ENCODE peak calls at places on chromosomes 3 and 15, in ten cellular contexts. One of them, this sample, is unnamed.
A peak's percentile ranks its signal among the peaks of the same experiment; 100 is the strongest.

GRCh38 chr3:58141766-58142345 is 68.9 kb downstream of the DNASE1L3 start:
- DNase-seq in brain microvascular endothelial cell: no peak
- DNase-seq in right cardiac atrium: no peak
- DNase-seq in naive thymus-derived CD4-positive, alpha-beta T cell: no peak
- DNase-seq in CD8-positive, alpha-beta memory T cell: no peak
- DNase-seq in neural progenitor cell: peak; percentile 21
- DNase-seq in psoas muscle: no peak
- DNase-seq in RWPE1: no peak
- DNase-seq in astrocyte: no peak
- DNase-seq in RWPE2: no peak
- DNase-seq in this sample: no peak

GRCh38 chr15:65286069-65286703 is 497 bp downstream of the PARP16 start:
- DNase-seq in brain microvascular endothelial cell: no peak
- DNase-seq in right cardiac atrium: no peak
- DNase-seq in naive thymus-derived CD4-positive, alpha-beta T cell: no peak
- DNase-seq in CD8-positive, alpha-beta memory T cell: no peak
- DNase-seq in neural progenitor cell: peak; percentile 87
- DNase-seq in psoas muscle: peak; percentile 72
- DNase-seq in RWPE1: no peak
- DNase-seq in astrocyte: peak; percentile 18
- DNase-seq in RWPE2: no peak
- DNase-seq in this sample: no peak

GRCh38 chr3:122003112-122003511 is 18.9 kb downstream of the ILDR1 start:
- DNase-seq in brain microvascular endothelial cell: no peak
- DNase-seq in right cardiac atrium: no peak
- DNase-seq in naive thymus-derived CD4-positive, alpha-beta T cell: no peak
- DNase-seq in CD8-positive, alpha-beta memory T cell: no peak
- DNase-seq in neural progenitor cell: no peak
- DNase-seq in psoas muscle: no peak
- DNase-seq in RWPE1: no peak
- DNase-seq in astrocyte: no peak
- DNase-seq in RWPE2: no peak
- DNase-seq in this sample: no peak

GRCh38 chr3:173275740-173276139 is 121.8 kb upstream of the NLGN1 start:
- DNase-seq in brain microvascular endothelial cell: no peak
- DNase-seq in right cardiac atrium: no peak
- DNase-seq in naive thymus-derived CD4-positive, alpha-beta T cell: no peak
- DNase-seq in CD8-positive, alpha-beta memory T cell: no peak
- DNase-seq in neural progenitor cell: no peak
- DNase-seq in psoas muscle: no peak
- DNase-seq in RWPE1: no peak
- DNase-seq in astrocyte: no peak
- DNase-seq in RWPE2: no peak
- DNase-seq in this sample: no peak

GRCh38 chr3:38585791-38586420 is 63.6 kb downstream of the SCN5A start:
- DNase-seq in brain microvascular endothelial cell: no peak
- DNase-seq in right cardiac atrium: no peak
- DNase-seq in naive thymus-derived CD4-positive, alpha-beta T cell: no peak
- DNase-seq in CD8-positive, alpha-beta memory T cell: no peak
- DNase-seq in neural progenitor cell: no peak
- DNase-seq in psoas muscle: peak; percentile 28
- DNase-seq in RWPE1: no peak
- DNase-seq in astrocyte: no peak
- DNase-seq in RWPE2: peak; percentile 29
- DNase-seq in this sample: no peak

GRCh38 chr15:78384651-78385050 is 44.5 kb downstream of the CRABP1 start:
- DNase-seq in brain microvascular endothelial cell: no peak
- DNase-seq in right cardiac atrium: no peak
- DNase-seq in naive thymus-derived CD4-positive, alpha-beta T cell: no peak
- DNase-seq in CD8-positive, alpha-beta memory T cell: no peak
- DNase-seq in neural progenitor cell: no peak
- DNase-seq in psoas muscle: no peak
- DNase-seq in RWPE1: no peak
- DNase-seq in astrocyte: no peak
- DNase-seq in RWPE2: peak; percentile 29
- DNase-seq in this sample: no peak

GRCh38 chr15:74789171-74789627 is 7.3 kb downstream of the CSK start:
- DNase-seq in brain microvascular endothelial cell: no peak
- DNase-seq in right cardiac atrium: no peak
- DNase-seq in naive thymus-derived CD4-positive, alpha-beta T cell: no peak
- DNase-seq in CD8-positive, alpha-beta memory T cell: peak; percentile 37
- DNase-seq in neural progenitor cell: no peak
- DNase-seq in psoas muscle: no peak
- DNase-seq in RWPE1: no peak
- DNase-seq in astrocyte: no peak
- DNase-seq in RWPE2: peak; percentile 74
- DNase-seq in this sample: no peak

GRCh38 chr15:85422607-85423006 is 42.2 kb downstream of the AKAP13 start:
- DNase-seq in brain microvascular endothelial cell: no peak
- DNase-seq in right cardiac atrium: no peak
- DNase-seq in naive thymus-derived CD4-positive, alpha-beta T cell: no peak
- DNase-seq in CD8-positive, alpha-beta memory T cell: no peak
- DNase-seq in neural progenitor cell: no peak
- DNase-seq in psoas muscle: no peak
- DNase-seq in RWPE1: no peak
- DNase-seq in astrocyte: no peak
- DNase-seq in RWPE2: no peak
- DNase-seq in this sample: no peak

GRCh38 chr3:178048768-178049167 is 487.5 kb upstream of the KCNMB2 start:
- DNase-seq in brain microvascular endothelial cell: no peak
- DNase-seq in right cardiac atrium: no peak
- DNase-seq in naive thymus-derived CD4-positive, alpha-beta T cell: no peak
- DNase-seq in CD8-positive, alpha-beta memory T cell: no peak
- DNase-seq in neural progenitor cell: no peak
- DNase-seq in psoas muscle: no peak
- DNase-seq in RWPE1: no peak
- DNase-seq in astrocyte: no peak
- DNase-seq in RWPE2: no peak
- DNase-seq in this sample: no peak

GRCh38 chr3:116897382-116897781 is 187.8 kb downstream of the TUSC7 start:
- DNase-seq in brain microvascular endothelial cell: no peak
- DNase-seq in right cardiac atrium: no peak
- DNase-seq in naive thymus-derived CD4-positive, alpha-beta T cell: no peak
- DNase-seq in CD8-positive, alpha-beta memory T cell: no peak
- DNase-seq in neural progenitor cell: no peak
- DNase-seq in psoas muscle: no peak
- DNase-seq in RWPE1: no peak
- DNase-seq in astrocyte: peak; percentile 18
- DNase-seq in RWPE2: no peak
- DNase-seq in this sample: no peak
- H3K27ac ChIP-seq in brain microvascular endothelial cell: no peak overlapping the region
- H3K27ac ChIP-seq in right cardiac atrium: no peak overlapping the region
- H3K27ac ChIP-seq in naive thymus-derived CD4-positive, alpha-beta T cell: no peak overlapping the region
- H3K27ac ChIP-seq in CD8-positive, alpha-beta memory T cell: no peak overlapping the region
- H3K27ac ChIP-seq in neural progenitor cell: no peak overlapping the region
- H3K27ac ChIP-seq in psoas muscle: no peak overlapping the region
- H3K27ac ChIP-seq in RWPE1: no peak overlapping the region
- H3K27ac ChIP-seq in astrocyte: no peak overlapping the region
- H3K27ac ChIP-seq in RWPE2: no peak overlapping the region
- H3K27ac ChIP-seq in this sample: no peak overlapping the region

DNA sequence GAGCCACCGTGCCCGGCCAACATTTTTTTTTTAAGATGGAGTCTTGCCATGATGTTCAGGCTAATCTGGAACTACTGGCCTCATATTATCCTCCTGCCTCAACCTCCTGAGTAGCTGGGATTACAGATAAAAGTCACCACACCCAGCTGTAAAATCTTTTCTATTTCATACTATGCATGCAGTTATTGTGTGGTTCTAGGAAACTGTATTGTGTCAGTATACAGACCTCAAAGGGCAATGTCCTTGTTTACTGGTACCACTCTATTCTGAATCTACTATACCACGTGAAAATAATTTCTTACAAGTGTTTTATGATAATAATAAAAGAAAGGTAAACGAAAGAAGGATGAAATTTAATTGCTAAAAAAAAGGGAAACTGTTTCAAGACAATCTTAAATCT is 123.5 kb upstream of the PTX3 start:
- DNase-seq in brain microvascular endothelial cell: no peak
- DNase-seq in right cardiac atrium: no peak
- DNase-seq in naive thymus-derived CD4-positive, alpha-beta T cell: no peak
- DNase-seq in CD8-positive, alpha-beta memory T cell: no peak
- DNase-seq in neural progenitor cell: no peak
- DNase-seq in psoas muscle: no peak
- DNase-seq in RWPE1: no peak
- DNase-seq in astrocyte: no peak
- DNase-seq in RWPE2: no peak
- DNase-seq in this sample: no peak
- H3K27ac ChIP-seq in brain microvascular endothelial cell: no peak overlapping the region
- H3K27ac ChIP-seq in right cardiac atrium: no peak overlapping the region
- H3K27ac ChIP-seq in naive thymus-derived CD4-positive, alpha-beta T cell: no peak overlapping the region
- H3K27ac ChIP-seq in CD8-positive, alpha-beta memory T cell: no peak overlapping the region
- H3K27ac ChIP-seq in neural progenitor cell: no peak overlapping the region
- H3K27ac ChIP-seq in psoas muscle: no peak overlapping the region
- H3K27ac ChIP-seq in RWPE1: peak overlapping the region; percentile 30
- H3K27ac ChIP-seq in astrocyte: no peak overlapping the region
- H3K27ac ChIP-seq in RWPE2: peak overlapping the region; percentile 88
- H3K27ac ChIP-seq in this sample: no peak overlapping the region

GRCh38 chr3:84755860-84756259 is 202.9 kb upstream of the CADM2 start:
- DNase-seq in brain microvascular endothelial cell: no peak
- DNase-seq in right cardiac atrium: no peak
- DNase-seq in naive thymus-derived CD4-positive, alpha-beta T cell: no peak
- DNase-seq in CD8-positive, alpha-beta memory T cell: no peak
- DNase-seq in neural progenitor cell: no peak
- DNase-seq in psoas muscle: peak; percentile 26
- DNase-seq in RWPE1: no peak
- DNase-seq in astrocyte: no peak
- DNase-seq in RWPE2: no peak
- DNase-seq in this sample: no peak

GRCh38 chr3:84759361-84759760 is 199.4 kb upstream of the CADM2 start:
- DNase-seq in brain microvascular endothelial cell: no peak
- DNase-seq in right cardiac atrium: no peak
- DNase-seq in naive thymus-derived CD4-positive, alpha-beta T cell: no peak
- DNase-seq in CD8-positive, alpha-beta memory T cell: no peak
- DNase-seq in neural progenitor cell: no peak
- DNase-seq in psoas muscle: peak; percentile 30
- DNase-seq in RWPE1: no peak
- DNase-seq in astrocyte: no peak
- DNase-seq in RWPE2: no peak
- DNase-seq in this sample: no peak
- H3K27ac ChIP-seq in brain microvascular endothelial cell: no peak overlapping the region
- H3K27ac ChIP-seq in right cardiac atrium: no peak overlapping the region
- H3K27ac ChIP-seq in naive thymus-derived CD4-positive, alpha-beta T cell: no peak overlapping the region
- H3K27ac ChIP-seq in CD8-positive, alpha-beta memory T cell: no peak overlapping the region
- H3K27ac ChIP-seq in neural progenitor cell: no peak overlapping the region
- H3K27ac ChIP-seq in psoas muscle: no peak overlapping the region
- H3K27ac ChIP-seq in RWPE1: no peak overlapping the region
- H3K27ac ChIP-seq in astrocyte: no peak overlapping the region
- H3K27ac ChIP-seq in RWPE2: no peak overlapping the region
- H3K27ac ChIP-seq in this sample: no peak overlapping the region

DNA sequence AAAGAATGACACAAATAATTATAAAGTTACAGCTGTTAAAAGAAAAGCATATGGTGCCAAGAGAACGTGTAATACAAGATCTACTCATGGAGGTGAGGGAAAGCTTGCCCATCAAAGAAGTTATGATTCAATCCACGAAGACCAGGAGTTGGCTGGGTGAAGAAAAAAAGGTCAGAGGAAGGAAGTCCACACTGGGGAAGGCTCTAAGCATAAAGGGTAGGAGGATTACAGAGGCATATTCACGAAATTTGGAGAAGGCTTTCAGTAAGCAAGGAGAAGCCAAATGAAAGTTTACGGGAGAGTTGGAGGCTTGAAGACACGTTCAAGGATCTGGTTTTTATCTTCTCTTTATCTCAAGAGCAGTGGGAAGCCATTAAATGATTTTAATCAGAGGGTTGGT is 1.8 kb upstream of the TGFBR2 start:
- DNase-seq in brain microvascular endothelial cell: no peak
- DNase-seq in right cardiac atrium: no peak
- DNase-seq in naive thymus-derived CD4-positive, alpha-beta T cell: no peak
- DNase-seq in CD8-positive, alpha-beta memory T cell: no peak
- DNase-seq in neural progenitor cell: no peak
- DNase-seq in psoas muscle: no peak
- DNase-seq in RWPE1: no peak
- DNase-seq in astrocyte: no peak
- DNase-seq in RWPE2: no peak
- DNase-seq in this sample: no peak
- H3K27ac ChIP-seq in brain microvascular endothelial cell: no peak overlapping the region
- H3K27ac ChIP-seq in right cardiac atrium: no peak overlapping the region
- H3K27ac ChIP-seq in naive thymus-derived CD4-positive, alpha-beta T cell: peak overlapping the region; percentile 91
- H3K27ac ChIP-seq in CD8-positive, alpha-beta memory T cell: no peak overlapping the region
- H3K27ac ChIP-seq in neural progenitor cell: no peak overlapping the region
- H3K27ac ChIP-seq in psoas muscle: no peak overlapping the region
- H3K27ac ChIP-seq in RWPE1: peak overlapping the region; percentile 37
- H3K27ac ChIP-seq in astrocyte: no peak overlapping the region
- H3K27ac ChIP-seq in RWPE2: peak overlapping the region; percentile 99
- H3K27ac ChIP-seq in this sample: no peak overlapping the region